ENCODE peak calls at places on chromosome 22, in four cellular contexts. S, R, Y and X are unnamed samples.

GRCh38 chr22:44182591-44183588 is 2.2 kb downstream of the PARVG start:
- DNase-seq in S (no peak), Y (no peak), R (no peak), X (no peak)

GRCh38 chr22:30408388-30409101 is 11.7 kb downstream of the SEC14L2 start:
- DNase-seq in R (no peak), S (peak), Y (peak), X (no peak)

GRCh38 chr22:50621491-50621880 is 6.5 kb downstream of the ARSA start:
- DNase-seq in R (peak), Y (no peak), S (no peak), X (no peak)

GRCh38 chr22:43262990-43263644 is 76.2 kb upstream of the TTLL12 start:
- DNase-seq in Y (peak), R (peak), S (peak), X (no peak)

GRCh38 chr22:31332886-31333285 is 13.3 kb downstream of the PATZ1 start:
- DNase-seq in Y (no peak), S (no peak), R (no peak), X (no peak)

GRCh38 chr22:49716441-49716840 is 111.2 kb downstream of the BRD1 start:
- DNase-seq in R (no peak), S (no peak), Y (no peak), X (no peak)

GRCh38 chr22:49827853-49828598 is at the start of gene BRD1:
- DNase-seq in S (no peak), R (no peak), Y (peak), X (no peak)

GRCh38 chr22:43988116-43988817 is 33.0 kb downstream of the SAMM50 start:
- DNase-seq in Y (no peak), S (no peak), R (no peak), X (no peak)

GRCh38 chr22:49016909-49017768 is 810.5 kb downstream of the BRD1 start:
- DNase-seq in Y (no peak), R (no peak), S (no peak), X (no peak)

GRCh38 chr22:23072035-23072910 is 2.0 kb downstream of the GNAZ start:
- DNase-seq in R (no peak), S (no peak), Y (no peak), X (no peak)

GRCh38 chr22:34236527-34236926 is 316.3 kb upstream of the LARGE1 start:
- DNase-seq in Y (no peak), S (no peak), R (no peak), X (no peak)

GRCh38 chr22:43435851-43436535 is 24.2 kb downstream of the MPPED1 start:
- DNase-seq in S (no peak), R (no peak), Y (no peak), X (no peak)

GRCh38 chr22:49934891-49935557 is 16.6 kb downstream of the CRELD2 start:
- DNase-seq in R (no peak), S (no peak), Y (peak), X (peak)

GRCh38 chr22:49084203-49084602 is 743.5 kb downstream of the BRD1 start:
- DNase-seq in S (no peak), Y (no peak), R (no peak), X (no peak)

GRCh38 chr22:47591016-47591415 is 828.6 kb downstream of the TBC1D22A start:
- DNase-seq in Y (no peak), R (no peak), S (no peak), X (no peak)

GRCh38 chr22:44670220-44670983 is 31.6 kb upstream of the PRR5 start:
- DNase-seq in S (no peak), Y (no peak), R (no peak), X (no peak)

GRCh38 chr22:22918297-22918965 is 30.8 kb downstream of the IGLL5 start:
- DNase-seq in R (no peak), Y (no peak), S (no peak), X (no peak)

GRCh38 chr22:49099089-49099488 is 728.6 kb downstream of the BRD1 start:
- DNase-seq in Y (no peak), S (no peak), R (no peak), X (no peak)

GRCh38 chr22:40826984-40827741 is 8.0 kb upstream of the SLC25A17 start:
- DNase-seq in R (no peak), Y (no peak), S (peak), X (peak)

GRCh38 chr22:17135153-17135760 is 14.1 kb upstream of the TMEM121B start:
- DNase-seq in S (no peak), Y (no peak), R (no peak), X (no peak)

GRCh38 chr22:50730941-50731661 is 6.9 kb upstream of the ACR start:
- DNase-seq in R (no peak), S (no peak), Y (no peak), X (peak)

GRCh38 chr22:25202290-25202921 is 2.7 kb downstream of the CRYBB3 start:
- DNase-seq in Y (peak), R (peak), S (peak), X (peak)

GRCh38 chr22:47035443-47035881 is 273.0 kb downstream of the TBC1D22A start:
- DNase-seq in S (no peak), Y (no peak), R (no peak), X (no peak)

GRCh38 chr22:24695958-24696511 is 78.5 kb downstream of the PIWIL3 start:
- DNase-seq in S (no peak), Y (peak), R (no peak), X (peak)

GRCh38 chr22:38420734-38421133 is 34.3 kb downstream of the KCNJ4 start:
- DNase-seq in R (no peak), Y (no peak), S (no peak), X (no peak)
- TF ChIP-seq CREM in R (no peak), Y (no peak), S (no peak), X (no peak)

GRCh38 chr22:21850660-21851059 is 16.8 kb downstream of the MAPK1 start:
- DNase-seq in S (no peak), R (no peak), Y (no peak), X (no peak)
- TF ChIP-seq CREM in S (no peak), R (no peak), Y (no peak), X (no peak)

GRCh38 chr22:36405671-36406070 is 17.9 kb upstream of the MYH9 start:
- DNase-seq in R (no peak), Y (no peak), S (no peak), X (no peak)
- TF ChIP-seq CREM in R (no peak), Y (no peak), S (no peak), X (no peak)

GRCh38 chr22:41845380-41846267 is 12.7 kb downstream of the SREBF2 start:
- DNase-seq in Y (peak), R (no peak), S (no peak), X (no peak)
- TF ChIP-seq CREM in Y (peak), R (no peak), S (no peak), X (no peak)

GRCh38 chr22:45743687-45744086 is 72.1 kb downstream of the ATXN10 start:
- DNase-seq in R (no peak), Y (no peak), S (peak), X (no peak)
- TF ChIP-seq CREM in R (no peak), Y (no peak), S (no peak), X (no peak)